ENCODE peak calls at places on chromosomes 3 and 15, in four cellular contexts. J, M, G and U are unnamed samples.

GRCh38 chr15:92454525-92455105 is 60.9 kb downstream of the ST8SIA2 start:
- DNase-seq in G (no peak), J (no peak), M (no peak), U (no peak)

GRCh38 chr15:35491999-35492398 is 54.0 kb downstream of the DPH6 start:
- DNase-seq in M (no peak), G (no peak), J (no peak), U (peak; percentile 26)

GRCh38 chr3:46987485-46988401 is 8.3 kb downstream of the NBEAL2 start:
- DNase-seq in J (peak; percentile 78), M (no peak), G (peak; percentile 64), U (peak; percentile 87)

GRCh38 chr3:187954486-187955075 is 199.4 kb upstream of the LPP start:
- DNase-seq in G (no peak), J (no peak), M (peak; percentile 90), U (no peak)

GRCh38 chr3:8486945-8487344 is 14.7 kb upstream of the LMCD1 start:
- DNase-seq in J (peak; percentile 58), M (no peak), G (peak; percentile 20), U (no peak)

GRCh38 chr15:33547876-33548275 is 237.1 kb downstream of the RYR3 start:
- DNase-seq in G (peak; percentile 4), M (peak; percentile 55), J (no peak), U (no peak)

GRCh38 chr15:39925112-39925830 is 5.2 kb upstream of the GPR176 start:
- DNase-seq in M (peak; percentile 77), J (no peak), G (no peak), U (no peak)

GRCh38 chr3:151130437-151130836 is 45.0 kb downstream of the MED12L start:
- DNase-seq in J (no peak), G (no peak), M (no peak), U (no peak)

GRCh38 chr3:145776782-145777408 is 384.1 kb downstream of the PLOD2 start:
- DNase-seq in J (peak; percentile 60), M (peak; percentile 54), G (peak; percentile 70), U (no peak)

GRCh38 chr3:23701711-23702110 is 104.0 kb upstream of the UBE2E1 start:
- DNase-seq in J (no peak), G (no peak), M (no peak), U (no peak)

GRCh38 chr3:161854232-161854771 is 357.7 kb downstream of the OTOL1 start:
- DNase-seq in G (peak; percentile 4), M (peak; percentile 70), J (peak; percentile 29), U (peak; percentile 45)

GRCh38 chr3:182436547-182436946 is 356.8 kb upstream of the ATP11B start:
- DNase-seq in M (no peak), J (no peak), G (no peak), U (no peak)

GRCh38 chr15:50251638-50252182 is 13.8 kb downstream of the HDC start:
- DNase-seq in J (no peak), G (no peak), M (no peak), U (no peak)

GRCh38 chr15:90701880-90702630 is 15.1 kb upstream of the BLM start:
- DNase-seq in G (peak; percentile 26), J (no peak), M (no peak), U (peak; percentile 18)

GRCh38 chr15:69996842-69997478 is 100.8 kb downstream of the TLE3 start:
- DNase-seq in G (peak; percentile 60), J (peak; percentile 70), M (no peak), U (peak; percentile 82)

GRCh38 chr3:82672966-82673365 is 911.5 kb upstream of the GBE1 start:
- DNase-seq in M (no peak), G (no peak), J (no peak), U (no peak)

GRCh38 chr15:41832208-41832607 is 4.3 kb downstream of the JMJD7 start:
- DNase-seq in G (no peak), M (no peak), J (no peak), U (no peak)

GRCh38 chr3:140292154-140292553 is 357.2 kb downstream of the CLSTN2 start:
- DNase-seq in J (no peak), G (no peak), M (no peak), U (no peak)

GRCh38 chr3:140292684-140293083 is 357.7 kb downstream of the CLSTN2 start:
- DNase-seq in G (peak; percentile 20), M (no peak), J (no peak), U (no peak)

GRCh38 chr3:140285380-140285779 is 350.4 kb downstream of the CLSTN2 start:
- DNase-seq in J (no peak), G (no peak), M (no peak), U (no peak)

GRCh38 chr3:140290105-140290504 is 355.1 kb downstream of the CLSTN2 start:
- DNase-seq in G (no peak), J (no peak), M (no peak), U (no peak)

DNA sequence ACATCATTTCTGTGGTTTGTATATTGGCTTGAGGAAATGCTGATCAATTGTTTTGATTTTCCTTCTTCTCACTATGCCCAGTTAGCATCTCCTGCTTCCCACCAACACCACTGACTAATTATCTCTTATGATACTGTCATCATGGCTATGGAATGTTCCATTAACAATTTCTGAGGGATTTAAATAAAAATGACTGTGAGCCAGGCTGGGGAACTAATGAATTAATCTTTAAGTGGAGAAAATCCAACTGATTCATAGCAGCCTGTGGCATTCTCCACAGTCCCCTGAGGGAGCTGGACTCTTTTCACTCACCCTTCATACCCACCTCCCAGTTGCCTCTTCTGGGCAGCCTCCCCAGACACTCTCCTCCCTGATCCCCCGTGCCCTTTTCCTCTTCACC is 353.6 kb downstream of the CLSTN2 start:
- DNase-seq in M (no peak), G (no peak), J (no peak), U (no peak)
- TF ChIP-seq POLR2A in M (no peak), G (no peak), J (no peak), U (no peak)

GRCh38 chr3:66496731-66497130 is 4.1 kb downstream of the LRIG1 start:
- DNase-seq in J (no peak), G (no peak), M (no peak), U (no peak)
- H3K4me3 ChIP-seq in J (peak overlapping the region; percentile 16), G (no peak overlapping the region), M (no peak overlapping the region), U (no peak overlapping the region)

DNA sequence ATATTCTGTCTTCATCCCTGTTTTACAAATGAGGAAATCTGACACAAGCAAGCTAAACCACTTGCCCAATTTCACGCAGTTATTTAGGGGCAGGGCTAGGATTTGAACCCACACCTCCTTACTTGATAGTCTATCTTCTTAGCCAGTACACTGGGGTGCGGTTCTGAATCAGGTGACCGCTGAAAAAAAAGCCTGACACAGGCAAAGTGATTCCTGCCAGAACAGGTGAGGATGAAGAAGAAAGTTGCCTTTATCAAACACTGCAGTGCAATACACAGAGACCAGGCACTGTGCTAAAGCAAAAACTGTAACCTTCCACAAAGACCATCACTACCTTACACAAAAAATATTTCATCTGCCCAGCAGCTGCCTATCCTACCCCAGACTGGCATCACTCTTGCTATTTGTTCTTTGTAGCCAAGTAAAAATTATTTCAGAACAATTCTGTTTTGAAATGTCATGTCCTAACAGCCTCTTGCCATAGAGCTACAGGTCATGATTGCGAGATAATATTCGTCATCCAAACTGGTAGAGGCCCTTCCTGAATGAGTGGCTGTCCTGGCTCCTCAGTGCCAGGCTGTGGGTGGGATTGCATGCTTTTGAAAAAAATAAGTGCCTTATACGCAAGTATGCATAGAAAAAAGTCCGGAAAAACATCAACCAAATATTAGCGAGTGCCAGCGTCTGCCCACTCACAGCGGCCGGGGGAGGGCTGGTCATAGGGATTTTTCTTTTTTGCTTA is 142.3 kb upstream of the TPM1 start:
- DNase-seq in G (no peak), J (no peak), M (no peak), U (no peak)
- H3K27ac ChIP-seq in G (peak overlapping the region; percentile 90), J (no peak overlapping the region), M (no peak overlapping the region), U (peak overlapping the region; percentile 40)

GRCh38 chr3:196048922-196049566 is 32.8 kb downstream of the TFRC start:
- DNase-seq in M (no peak), G (no peak), J (no peak), U (no peak)
- TF ChIP-seq POLR2A in M (no peak), G (no peak), J (no peak), U (no peak)

DNA sequence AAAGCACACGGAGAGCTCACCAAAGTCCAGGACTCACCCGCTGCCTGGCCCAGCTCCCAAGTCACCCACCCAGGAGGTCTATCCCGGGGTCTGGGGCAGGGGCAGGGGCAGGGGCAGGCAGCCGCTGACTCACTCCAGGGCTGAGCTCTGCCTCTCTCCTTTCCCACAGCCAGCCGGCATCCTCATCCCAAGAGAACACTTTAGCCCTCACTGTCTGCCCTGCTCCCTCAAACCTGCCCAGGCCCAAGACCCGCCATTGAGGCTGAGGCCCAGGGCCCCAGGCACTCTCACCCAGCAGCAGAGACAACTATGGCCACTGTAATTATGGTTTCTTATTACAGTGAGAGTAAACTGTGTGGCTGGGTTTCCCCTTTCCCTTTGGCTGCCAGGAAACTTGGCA is 53.1 kb downstream of the IQSEC1 start:
- DNase-seq in G (no peak), M (no peak), J (no peak), U (no peak)
- H3K4me3 ChIP-seq in G (no peak overlapping the region), M (no peak overlapping the region), J (no peak overlapping the region), U (no peak overlapping the region)

GRCh38 chr3:156763931-156764720 is 62.0 kb upstream of the LEKR1 start:
- DNase-seq in M (no peak), J (no peak), G (no peak), U (no peak)
- H3K27ac ChIP-seq in M (no peak overlapping the region), J (no peak overlapping the region), G (no peak overlapping the region), U (no peak overlapping the region)

GRCh38 chr3:53495091-53495517 is 693 bp downstream of the CACNA1D start:
- DNase-seq in M (no peak), J (no peak), G (no peak), U (no peak)

GRCh38 chr3:53496984-53497383 is 2.6 kb downstream of the CACNA1D start:
- DNase-seq in J (no peak), G (no peak), M (no peak), U (no peak)

GRCh38 chr3:53495518-53496501 is 1.4 kb downstream of the CACNA1D start:
- DNase-seq in M (no peak), J (peak; percentile 30), G (peak; percentile 21), U (peak; percentile 17)

GRCh38 chr3:53493618-53493996 is 804 bp upstream of the CACNA1D start:
- DNase-seq in J (no peak), G (no peak), M (no peak), U (no peak)

GRCh38 chr3:53493997-53494791 is at the start of gene CACNA1D:
- DNase-seq in G (peak; percentile 79), J (peak; percentile 71), M (no peak), U (peak; percentile 82)
- TF ChIP-seq POLR2A in G (peak; percentile 54), J (no peak), M (no peak), U (peak; percentile 68)

GRCh38 chr3:171729452-171730334 is 80.6 kb downstream of the PLD1 start:
- DNase-seq in M (no peak), G (peak; percentile 27), J (no peak), U (no peak)

GRCh38 chr3:171732741-171733140 is 77.5 kb downstream of the PLD1 start:
- DNase-seq in G (no peak), M (no peak), J (no peak), U (no peak)

GRCh38 chr3:171736556-171736955 is 73.7 kb downstream of the PLD1 start:
- DNase-seq in J (no peak), G (no peak), M (no peak), U (no peak)

DNA sequence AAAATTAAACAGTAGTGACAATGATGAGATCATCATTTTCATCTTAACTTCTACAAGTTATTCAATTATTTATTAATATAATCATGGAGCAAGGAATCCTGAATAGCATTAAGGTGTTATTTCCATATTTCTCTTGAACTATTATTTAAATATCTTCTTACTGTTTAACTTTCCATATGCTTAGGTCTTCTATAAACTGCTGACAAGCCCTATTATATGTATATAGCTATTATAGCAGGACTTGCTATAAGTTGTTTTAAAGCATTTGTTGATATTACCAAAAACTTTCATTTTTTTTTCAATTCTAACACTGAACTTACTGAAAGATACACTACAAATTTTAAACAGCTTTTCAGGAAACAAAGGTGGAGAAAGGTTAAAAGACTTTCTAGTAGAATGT is 76.7 kb downstream of the PLD1 start:
- DNase-seq in G (no peak), J (no peak), M (no peak), U (no peak)
- H3K4me3 ChIP-seq in G (no peak overlapping the region), J (no peak overlapping the region), M (no peak overlapping the region), U (no peak overlapping the region)

GRCh38 chr15:63480441-63480821 is 24.0 kb upstream of the USP3 start:
- DNase-seq in M (no peak), G (no peak), J (no peak), U (no peak)
- H3K27ac ChIP-seq in M (no peak overlapping the region), G (no peak overlapping the region), J (peak overlapping the region; percentile 53), U (peak overlapping the region; percentile 62)